ENCODE peak calls at places on chromosomes 11 and 22, in nine cellular contexts. Y, E, D, I, S, R, B, U and Q are unnamed samples.

GRCh38 chr22:19800761-19801244 is 40.2 kb downstream of the TBX1 start:
- DNase-seq in Y (peak), E (no peak), D (no peak), I (peak), S (no peak), R (no peak), B (peak), U (no peak), Q (peak)

GRCh38 chr11:32297629-32298028 is 137.7 kb downstream of the WT1 start:
- DNase-seq in Y (no peak), E (peak), D (no peak), I (peak), S (no peak), R (no peak), B (peak), U (no peak), Q (peak)

GRCh38 chr11:132895340-132895739 is 637.0 kb downstream of the OPCML start:
- DNase-seq in Y (no peak), E (no peak), D (no peak), I (peak), S (no peak), R (no peak), B (no peak), U (no peak), Q (peak)

GRCh38 chr11:114196994-114197702 is 99.1 kb upstream of the NNMT start:
- DNase-seq in Y (peak), E (no peak), D (no peak), I (no peak), S (peak), R (no peak), B (no peak), U (no peak), Q (peak)

GRCh38 chr11:2703487-2704141 is 3.8 kb upstream of the KCNQ1OT1 start:
- DNase-seq in Y (no peak), E (no peak), D (no peak), I (peak), S (peak), R (no peak), B (peak), U (peak), Q (peak)

GRCh38 chr11:11944444-11944843 is 64.0 kb downstream of the DKK3 start:
- DNase-seq in Y (no peak), E (no peak), D (no peak), I (no peak), S (no peak), R (no peak), B (no peak), U (no peak), Q (no peak)

GRCh38 chr11:11025087-11025486 is 167.2 kb upstream of the ZBED5 start:
- DNase-seq in Y (no peak), E (no peak), D (no peak), I (no peak), S (no peak), R (no peak), B (no peak), U (no peak), Q (no peak)

GRCh38 chr11:73729594-73730206 is 31.2 kb downstream of the RAB6A start:
- DNase-seq in Y (no peak), E (peak), D (no peak), I (no peak), S (no peak), R (peak), B (peak), U (no peak), Q (no peak)

GRCh38 chr22:30334601-30335000 is 7.9 kb upstream of the TBC1D10A start:
- DNase-seq in Y (no peak), E (no peak), D (no peak), I (peak), S (no peak), R (no peak), B (no peak), U (no peak), Q (no peak)
- H3K4me3 ChIP-seq in Y (no peak), E (no peak), D (no peak), I (no peak), S (no peak), R (no peak), B (no peak), U (no peak), Q (no peak)

DNA sequence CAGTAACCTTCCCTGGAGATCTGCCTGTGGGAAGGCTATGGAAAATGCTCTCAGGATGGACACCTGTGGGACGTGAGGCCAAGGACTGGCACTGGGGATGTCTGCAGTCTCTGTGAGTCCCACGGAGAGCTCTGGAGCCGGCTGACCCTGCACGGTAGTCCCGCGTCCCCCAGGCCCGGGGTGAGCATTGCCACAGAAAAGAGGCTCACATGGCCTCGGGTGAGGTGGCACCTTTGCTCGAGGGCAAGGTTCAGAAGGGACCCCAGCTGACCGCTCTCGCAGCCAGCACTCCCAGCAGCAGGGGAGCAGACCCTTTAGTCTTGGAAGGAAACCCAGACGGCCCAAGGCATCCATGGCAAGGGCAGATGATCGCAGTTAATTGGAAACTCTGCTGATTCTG is 9.0 kb downstream of the RTL6 start:
- DNase-seq in Y (no peak), E (no peak), D (no peak), I (no peak), S (no peak), R (no peak), B (no peak), U (no peak), Q (no peak)
- TF ChIP-seq CTCF in Y (no peak), E (no peak), D (no peak), I (no peak), S (no peak), R (no peak), B (no peak), U (no peak), Q (no peak)

DNA sequence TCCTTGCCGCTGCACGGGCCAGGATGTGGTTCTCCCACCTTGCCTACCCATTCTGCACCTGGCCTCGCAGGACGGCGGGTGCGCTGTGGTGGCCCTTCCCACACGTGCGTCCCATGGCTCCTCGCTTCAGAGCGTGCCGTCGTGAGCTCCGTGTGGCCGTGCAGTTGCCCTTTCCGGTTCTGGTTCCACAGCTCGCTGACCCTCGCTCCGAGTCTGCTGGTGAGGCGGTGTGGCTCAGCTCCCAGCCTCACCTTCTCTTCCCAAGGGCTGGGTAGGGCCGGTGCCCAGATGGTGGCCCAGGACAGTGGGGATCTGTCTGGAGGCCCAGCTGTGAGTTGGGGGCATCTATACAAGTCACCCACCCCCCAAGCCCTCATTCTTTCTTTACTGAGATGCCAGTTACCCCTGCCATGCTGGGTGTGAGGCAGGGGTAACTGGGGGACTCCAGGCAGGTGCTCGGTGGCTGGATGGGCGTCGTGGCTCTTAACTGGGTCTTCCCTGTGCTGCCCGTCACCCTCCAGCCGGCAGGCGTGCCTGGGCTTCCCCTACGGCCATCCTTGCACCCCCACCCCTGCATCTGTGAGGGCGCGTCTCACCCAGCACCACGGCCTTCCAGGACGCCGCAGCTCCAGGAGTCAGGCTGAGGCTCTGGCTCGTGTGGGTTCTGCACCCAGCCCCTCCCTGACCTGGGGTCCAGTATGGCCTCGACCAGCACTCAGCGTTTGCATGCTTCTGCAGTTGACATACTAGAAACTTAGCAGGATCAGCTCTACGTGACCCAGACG is 395.2 kb downstream of the TBC1D22A start:
- DNase-seq in Y (no peak), E (no peak), D (no peak), I (no peak), S (no peak), R (no peak), B (no peak), U (no peak), Q (no peak)
- H3K4me3 ChIP-seq in Y (no peak), E (no peak), D (no peak), I (no peak), S (no peak), R (no peak), B (no peak), U (no peak), Q (no peak)

GRCh38 chr22:17095538-17095937 is 10.7 kb downstream of the IL17RA start:
- DNase-seq in Y (no peak), E (peak), D (no peak), I (no peak), S (peak), R (no peak), B (peak), U (no peak), Q (no peak)
- TF ChIP-seq CTCF in Y (no peak), E (peak), D (peak), I (peak), S (no peak), R (peak), B (peak), U (no peak), Q (peak)

GRCh38 chr22:47292546-47293320 is 530.3 kb downstream of the TBC1D22A start:
- DNase-seq in Y (no peak), E (no peak), D (no peak), I (peak), S (no peak), R (no peak), B (no peak), U (no peak), Q (peak)
- H3K4me3 ChIP-seq in Y (no peak), E (no peak), D (no peak), I (no peak), S (no peak), R (no peak), B (no peak), U (no peak), Q (no peak)

GRCh38 chr11:134393638-134394037 is 18.4 kb downstream of the B3GAT1 start:
- DNase-seq in Y (no peak), E (peak), D (no peak), I (no peak), S (no peak), R (peak), B (peak), U (no peak), Q (no peak)
- TF ChIP-seq CTCF in Y (no peak), E (peak), D (peak), I (no peak), S (no peak), R (peak), B (peak), U (no peak), Q (no peak)